ENCODE peak calls at places on chromosomes 2 and 18, in five cellular contexts. B is right lobe of liver; Q is CD4-positive, CD25-positive, alpha-beta regulatory T cell; L is A549; R is tibial nerve. X is an unnamed sample.

GRCh38 chr18:42850174-42850766 is 265.2 kb downstream of the RIT2 start:
- DNase-seq in L (no peak), R (no peak), B (no peak), Q (no peak), X (no peak)

GRCh38 chr2:85191157-85191556 is 58.0 kb downstream of the TCF7L1 start:
- DNase-seq in L (no peak), R (no peak), B (no peak), Q (no peak), X (no peak)

GRCh38 chr18:32956591-32957310 is 183.9 kb upstream of the KLHL14 start:
- DNase-seq in L (no peak), B (no peak), R (peak), Q (no peak), X (no peak)

GRCh38 chr2:241815477-241816430 is 6.8 kb downstream of the NEU4 start:
- DNase-seq in B (no peak), L (no peak), R (no peak), Q (no peak), X (peak)

GRCh38 chr2:128325665-128326181 is 7.1 kb upstream of the HS6ST1 start:
- DNase-seq in B (peak), Q (no peak), L (no peak), R (no peak), X (no peak)

GRCh38 chr2:235496239-235496621 is 2.4 kb downstream of the AGAP1 start:
- DNase-seq in Q (no peak), L (peak), B (no peak), R (no peak), X (no peak)

GRCh38 chr2:233418052-233418760 is 63.9 kb downstream of the DGKD start:
- DNase-seq in L (peak), R (no peak), Q (no peak), B (no peak), X (no peak)

GRCh38 chr2:196801578-196801977 is 2.1 kb upstream of the GTF3C3 start:
- DNase-seq in R (no peak), B (no peak), L (no peak), Q (no peak), X (no peak)

GRCh38 chr2:55169359-55169758 is 62.7 kb downstream of the CLHC1 start:
- DNase-seq in Q (no peak), B (no peak), R (no peak), L (no peak), X (no peak)
- H3K27ac ChIP-seq in Q (no peak), B (no peak), R (no peak), L (no peak), X (no peak)

GRCh38 chr2:82282111-82282882 is 1977.7 kb upstream of the LRRTM1 start:
- DNase-seq in Q (no peak), L (peak), B (no peak), R (no peak), X (no peak)
- H3K4me3 ChIP-seq in Q (no peak), L (no peak), B (no peak), R (no peak), X (no peak)

GRCh38 chr2:120504936-120505705 is 159.2 kb downstream of the INHBB start:
- DNase-seq in B (no peak), Q (no peak), R (no peak), L (no peak), X (no peak)
- H3K27ac ChIP-seq in B (no peak), Q (no peak), R (no peak), L (no peak), X (no peak)

GRCh38 chr18:36149514-36150289 is 20.0 kb downstream of the ELP2 start:
- DNase-seq in L (no peak), B (no peak), R (no peak), Q (no peak), X (no peak)
- H3K4me3 ChIP-seq in L (no peak), B (no peak), R (no peak), Q (no peak), X (no peak)

GRCh38 chr2:7225848-7226247 is 308.6 kb downstream of the RNF144A start:
- DNase-seq in Q (no peak), R (no peak), L (no peak), B (no peak), X (no peak)
- H3K27ac ChIP-seq in Q (no peak), R (no peak), L (no peak), B (no peak), X (no peak)

GRCh38 chr18:75161629-75162028 is 47.3 kb downstream of the PTGR3 start:
- DNase-seq in R (peak), L (peak), B (no peak), Q (no peak), X (no peak)
- H3K4me3 ChIP-seq in R (peak), L (peak), B (peak), Q (peak), X (peak)

DNA sequence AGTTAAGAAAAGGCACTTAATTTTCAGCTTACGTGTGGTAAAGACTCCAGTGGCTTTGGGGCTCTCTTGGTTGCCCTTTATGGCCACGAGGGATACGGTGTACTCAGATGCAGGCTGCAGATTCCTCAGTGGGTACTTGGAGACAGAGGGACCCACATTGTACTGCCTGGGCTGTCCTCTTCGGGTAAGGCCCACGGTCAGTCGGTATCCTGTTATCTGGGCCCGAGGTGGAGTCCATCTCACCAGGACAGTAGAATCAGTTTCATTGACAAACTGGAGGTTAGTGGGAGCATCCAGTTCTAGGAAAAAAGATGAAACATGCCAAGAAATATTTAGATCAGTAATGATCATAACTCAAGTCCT is 31.5 kb downstream of the FN1 start:
- DNase-seq in B (no peak), Q (no peak), R (no peak), L (no peak), X (no peak)
- H3K27ac ChIP-seq in B (no peak), Q (no peak), R (no peak), L (no peak), X (no peak)

GRCh38 chr2:177602611-177603164 is 210.1 kb downstream of the AGPS start:
- DNase-seq in B (no peak), R (no peak), Q (no peak), L (no peak), X (no peak)
- H3K4me3 ChIP-seq in B (no peak), R (no peak), Q (no peak), L (no peak), X (no peak)

GRCh38 chr2:41242001-41242331 is 790.1 kb upstream of the SLC8A1 start:
- DNase-seq in B (no peak), R (no peak), Q (no peak), L (no peak), X (no peak)

GRCh38 chr2:41241325-41242000 is 789.6 kb upstream of the SLC8A1 start:
- DNase-seq in L (no peak), R (no peak), Q (no peak), B (no peak), X (no peak)
- H3K27ac ChIP-seq in L (no peak), R (no peak), Q (no peak), B (no peak), X (no peak)

GRCh38 chr2:230908094-230908594 is 16.9 kb downstream of the GPR55 start:
- DNase-seq in R (no peak), L (no peak), B (no peak), Q (no peak), X (peak)
- H3K4me3 ChIP-seq in R (no peak), L (no peak), B (no peak), Q (no peak), X (no peak)